ENCODE peak calls at places on chromosomes 2 and 18, in five cellular contexts. B is CD4-positive, alpha-beta T cell; K is lung; W is ovary; Y is HCT116. N is an unnamed sample.

GRCh38 chr18:7575465-7576026 is 8.4 kb downstream of the PTPRM start:
- DNase-seq in Y (no peak), B (no peak), K (no peak), W (no peak), N (no peak)

GRCh38 chr2:37648316-37649011 is 23.0 kb downstream of the CDC42EP3 start:
- DNase-seq in W (no peak), B (peak; percentile 47), Y (no peak), K (peak; percentile 52), N (no peak)

GRCh38 chr2:196356332-196356731 is 185.0 kb upstream of the STK17B start:
- DNase-seq in W (no peak), Y (no peak), B (no peak), K (no peak), N (no peak)

GRCh38 chr2:220178991-220179695 is 551.7 kb downstream of the SLC4A3 start:
- DNase-seq in B (no peak), W (no peak), Y (no peak), K (no peak), N (no peak)

GRCh38 chr2:52810460-52810859 is 957.1 kb upstream of the CHAC2 start:
- DNase-seq in W (no peak), K (no peak), Y (peak; percentile 32), B (no peak), N (no peak)

GRCh38 chr2:3486047-3487027 is 33.0 kb downstream of the ADI1 start:
- DNase-seq in Y (no peak), K (no peak), W (peak; percentile 22), B (no peak), N (no peak)

GRCh38 chr18:63962137-63962536 is 7.7 kb upstream of the SERPINB8 start:
- DNase-seq in B (no peak), K (no peak), Y (no peak), W (no peak), N (no peak)

GRCh38 chr18:58901783-58902182 is 37.1 kb downstream of the ZNF532 start:
- DNase-seq in W (no peak), Y (no peak), K (no peak), B (no peak), N (no peak)

GRCh38 chr2:149926149-149926548 is 338.6 kb upstream of the MMADHC start:
- DNase-seq in Y (no peak), W (no peak), K (no peak), B (no peak), N (no peak)

GRCh38 chr2:46364797-46365457 is 67.7 kb downstream of the EPAS1 start:
- DNase-seq in K (no peak), W (no peak), B (no peak), Y (peak; percentile 16), N (no peak)

GRCh38 chr18:25831226-25831828 is 259.1 kb downstream of the SS18 start:
- DNase-seq in W (no peak), K (no peak), Y (no peak), B (no peak), N (no peak)

GRCh38 chr2:109726666-109727270 is 67.3 kb upstream of the RGPD5 start:
- DNase-seq in W (peak; percentile 4), Y (no peak), B (no peak), K (peak; percentile 23), N (no peak)

GRCh38 chr2:123532999-123533398 is 492.1 kb upstream of the CNTNAP5 start:
- DNase-seq in K (no peak), Y (no peak), W (no peak), B (no peak), N (no peak)

GRCh38 chr2:241008711-241009121 is 10.3 kb downstream of the SNED1 start:
- DNase-seq in W (no peak), K (no peak), B (no peak), Y (no peak), N (no peak)

GRCh38 chr18:79484661-79485621 is 89.2 kb downstream of the NFATC1 start:
- DNase-seq in W (peak; percentile 46), B (no peak), K (no peak), Y (no peak), N (no peak)

GRCh38 chr2:16682431-16683130 is 16.9 kb upstream of the CYRIA start:
- DNase-seq in K (no peak), W (no peak), B (no peak), Y (no peak), N (no peak)

GRCh38 chr2:169285528-169285927 is 76.8 kb downstream of the LRP2 start:
- DNase-seq in W (no peak), K (no peak), Y (no peak), B (no peak), N (no peak)

GRCh38 chr2:167134381-167135072 is 246.2 kb downstream of the XIRP2 start:
- DNase-seq in Y (no peak), B (no peak), W (no peak), K (no peak), N (no peak)

GRCh38 chr2:109377976-109378375 is 235.8 kb downstream of the SEPTIN10 start:
- DNase-seq in W (no peak), Y (no peak), K (no peak), B (no peak), N (no peak)

GRCh38 chr18:40413160-40413559 is 1541.9 kb upstream of the PIK3C3 start:
- DNase-seq in Y (no peak), W (no peak), B (no peak), K (no peak), N (peak; percentile 11)

GRCh38 chr2:156430978-156431358 is 5.2 kb upstream of the GPD2 start:
- DNase-seq in B (no peak), K (no peak), Y (no peak), W (no peak), N (no peak)

GRCh38 chr2:17627434-17627833 is 86.9 kb downstream of the VSNL1 start:
- DNase-seq in Y (no peak), W (no peak), B (no peak), K (no peak), N (no peak)

GRCh38 chr2:88896971-88897370 is 205.5 kb downstream of the RPIA start:
- DNase-seq in B (no peak), Y (no peak), K (no peak), W (no peak), N (no peak)

GRCh38 chr2:197453914-197454398 is 604 bp downstream of the COQ10B start:
- DNase-seq in W (no peak), B (no peak), Y (peak; percentile 80), K (no peak), N (no peak)

GRCh38 chr18:59518705-59519104 is 159.6 kb upstream of the LMAN1 start:
- DNase-seq in W (no peak), Y (no peak), B (no peak), K (no peak), N (no peak)

GRCh38 chr18:61948196-61948800 is 55.5 kb upstream of the RNF152 start:
- DNase-seq in K (no peak), W (no peak), B (no peak), Y (no peak), N (no peak)
- H3K27ac ChIP-seq in K (no peak overlapping the region), W (no peak overlapping the region), B (no peak overlapping the region), Y (no peak overlapping the region), N (no peak overlapping the region)

GRCh38 chr2:164242409-164242808 is 378.9 kb downstream of the GRB14 start:
- DNase-seq in B (no peak), W (no peak), Y (no peak), K (no peak), N (no peak)
- H3K27ac ChIP-seq in B (no peak overlapping the region), W (no peak overlapping the region), Y (no peak overlapping the region), K (no peak overlapping the region), N (no peak overlapping the region)

GRCh38 chr2:237876951-237877491 is 17.6 kb downstream of the RAMP1 start:
- DNase-seq in W (no peak), B (no peak), K (no peak), Y (no peak), N (no peak)
- H3K27ac ChIP-seq in W (no peak overlapping the region), B (no peak overlapping the region), K (peak overlapping the region; percentile 49), Y (no peak overlapping the region), N (no peak overlapping the region)

DNA sequence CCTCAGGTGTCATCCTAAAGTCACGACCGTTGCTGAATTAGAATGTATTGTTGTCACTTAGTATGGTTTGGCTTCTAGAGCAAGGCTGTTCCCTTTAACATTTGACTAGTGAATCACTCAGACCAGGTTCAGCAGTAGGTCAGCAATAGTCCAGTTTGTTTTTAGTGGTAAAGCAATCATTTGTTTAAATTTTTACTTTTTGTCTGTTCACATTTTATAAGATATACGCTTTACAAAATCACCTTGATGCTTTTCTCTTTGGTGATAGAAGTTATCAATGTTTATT is 1.2 kb downstream of the BABAM2 start:
- DNase-seq in Y (no peak), K (no peak), B (no peak), W (no peak), N (no peak)
- H3K27ac ChIP-seq in Y (no peak overlapping the region), K (peak overlapping the region; percentile 81), B (no peak overlapping the region), W (no peak overlapping the region), N (no peak overlapping the region)

DNA sequence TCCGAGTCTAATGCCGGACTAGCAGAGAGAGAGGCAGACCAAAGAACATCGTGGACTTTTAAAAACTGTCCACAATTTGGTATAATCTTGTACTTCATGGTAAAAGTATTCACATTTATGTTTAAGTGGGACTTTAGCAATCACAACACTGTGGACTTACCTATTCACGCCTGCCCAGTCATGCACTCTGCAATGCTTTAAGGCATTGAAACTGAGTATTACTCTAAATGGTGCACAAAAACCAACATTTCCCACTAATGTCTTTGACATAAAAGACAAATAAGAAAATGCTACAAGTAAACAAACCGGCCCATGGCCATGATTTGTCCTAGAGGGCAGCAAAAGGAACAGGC is 91.3 kb downstream of the ACVR1 start:
- DNase-seq in B (no peak), K (no peak), W (no peak), Y (no peak), N (no peak)
- H3K27ac ChIP-seq in B (no peak overlapping the region), K (no peak overlapping the region), W (no peak overlapping the region), Y (no peak overlapping the region), N (no peak overlapping the region)

GRCh38 chr2:218051908-218052307 is 17.1 kb upstream of the RUFY4 start:
- DNase-seq in Y (no peak), W (no peak), K (no peak), B (no peak), N (no peak)

GRCh38 chr2:218043701-218044109 is 25.3 kb upstream of the RUFY4 start:
- DNase-seq in K (no peak), Y (no peak), B (no peak), W (no peak), N (no peak)

GRCh38 chr2:218046234-218046633 is 22.8 kb upstream of the RUFY4 start:
- DNase-seq in W (no peak), B (no peak), K (no peak), Y (no peak), N (no peak)

GRCh38 chr2:218047532-218048230 is 21.4 kb upstream of the RUFY4 start:
- DNase-seq in W (no peak), Y (no peak), K (no peak), B (no peak), N (no peak)
- H3K27ac ChIP-seq in W (no peak overlapping the region), Y (no peak overlapping the region), K (no peak overlapping the region), B (no peak overlapping the region), N (no peak overlapping the region)

DNA sequence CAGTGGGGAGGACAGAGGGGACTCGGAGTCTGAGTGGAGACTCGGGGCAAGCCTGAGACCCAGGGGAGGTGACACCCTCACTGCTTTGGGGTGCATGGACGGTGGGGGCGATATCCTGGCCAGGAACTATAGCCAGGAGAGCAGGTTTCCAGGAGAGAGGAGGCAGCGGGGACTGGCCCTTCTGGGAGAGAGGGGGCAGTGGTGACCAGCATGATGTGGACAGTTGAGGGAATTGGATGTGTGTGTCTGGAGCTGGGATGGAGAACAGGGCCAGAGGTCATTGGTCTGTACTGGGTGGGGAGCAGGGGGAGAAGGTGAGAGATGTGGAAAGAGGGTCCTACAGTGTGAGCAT is 63.6 kb downstream of the ACKR3 start:
- DNase-seq in K (no peak), W (peak; percentile 7), Y (no peak), B (no peak), N (no peak)
- H3K27ac ChIP-seq in K (no peak overlapping the region), W (no peak overlapping the region), Y (no peak overlapping the region), B (no peak overlapping the region), N (no peak overlapping the region)

GRCh38 chr2:173990970-173991819 is 26.0 kb upstream of the SP3 start:
- DNase-seq in B (no peak), W (peak; percentile 83), Y (no peak), K (peak; percentile 56), N (no peak)
- H3K27ac ChIP-seq in B (no peak overlapping the region), W (peak overlapping the region; percentile 61), Y (no peak overlapping the region), K (no peak overlapping the region), N (no peak overlapping the region)